ENCODE peak calls at places on chromosomes 3 and 15, in eight cellular contexts. One of them, this sample, is unnamed.

GRCh38 chr15:98728107-98728810 is 79.9 kb downstream of the IGF1R start:
- DNase-seq in GM13976: no peak
- DNase-seq in stomach: no peak
- DNase-seq in HTR-8/SVneo: no peak
- DNase-seq in breast epithelium: no peak
- DNase-seq in choroid plexus epithelial cell: no peak
- DNase-seq in WTC11: no peak
- DNase-seq in naive thymus-derived CD8-positive, alpha-beta T cell: no peak
- DNase-seq in this sample: no peak

GRCh38 chr3:155106059-155106458 is 25.9 kb downstream of the MME start:
- DNase-seq in stomach: no peak
- DNase-seq in HTR-8/SVneo: no peak
- DNase-seq in GM13976: no peak
- DNase-seq in choroid plexus epithelial cell: no peak
- DNase-seq in WTC11: no peak
- DNase-seq in naive thymus-derived CD8-positive, alpha-beta T cell: no peak
- DNase-seq in breast epithelium: no peak
- DNase-seq in this sample: no peak

GRCh38 chr3:192933779-192934456 is 16.3 kb upstream of the MB21D2 start:
- DNase-seq in choroid plexus epithelial cell: peak
- DNase-seq in naive thymus-derived CD8-positive, alpha-beta T cell: no peak
- DNase-seq in breast epithelium: no peak
- DNase-seq in GM13976: no peak
- DNase-seq in stomach: no peak
- DNase-seq in WTC11: no peak
- DNase-seq in HTR-8/SVneo: no peak
- DNase-seq in this sample: no peak

GRCh38 chr3:133038731-133039398 is 674 bp downstream of the TMEM108 start:
- DNase-seq in HTR-8/SVneo: no peak
- DNase-seq in naive thymus-derived CD8-positive, alpha-beta T cell: no peak
- DNase-seq in stomach: peak
- DNase-seq in breast epithelium: no peak
- DNase-seq in choroid plexus epithelial cell: peak
- DNase-seq in WTC11: peak
- DNase-seq in GM13976: peak
- DNase-seq in this sample: peak

GRCh38 chr3:195183071-195183776 is 87.7 kb downstream of the XXYLT1 start:
- DNase-seq in breast epithelium: no peak
- DNase-seq in WTC11: no peak
- DNase-seq in HTR-8/SVneo: no peak
- DNase-seq in GM13976: no peak
- DNase-seq in choroid plexus epithelial cell: no peak
- DNase-seq in naive thymus-derived CD8-positive, alpha-beta T cell: no peak
- DNase-seq in stomach: no peak
- DNase-seq in this sample: no peak

GRCh38 chr3:25870452-25870851 is 80.6 kb downstream of the OXSM start:
- DNase-seq in WTC11: no peak
- DNase-seq in breast epithelium: no peak
- DNase-seq in HTR-8/SVneo: no peak
- DNase-seq in naive thymus-derived CD8-positive, alpha-beta T cell: no peak
- DNase-seq in GM13976: no peak
- DNase-seq in stomach: no peak
- DNase-seq in choroid plexus epithelial cell: peak
- DNase-seq in this sample: no peak

GRCh38 chr15:52481915-52482314 is 46.8 kb downstream of the MYO5A start:
- DNase-seq in GM13976: peak
- DNase-seq in stomach: no peak
- DNase-seq in WTC11: no peak
- DNase-seq in breast epithelium: no peak
- DNase-seq in HTR-8/SVneo: no peak
- DNase-seq in choroid plexus epithelial cell: peak
- DNase-seq in naive thymus-derived CD8-positive, alpha-beta T cell: no peak
- DNase-seq in this sample: no peak

GRCh38 chr3:32551496-32551895 is 19.2 kb downstream of the DYNC1LI1 start:
- DNase-seq in breast epithelium: no peak
- DNase-seq in choroid plexus epithelial cell: no peak
- DNase-seq in stomach: no peak
- DNase-seq in HTR-8/SVneo: no peak
- DNase-seq in GM13976: no peak
- DNase-seq in WTC11: no peak
- DNase-seq in naive thymus-derived CD8-positive, alpha-beta T cell: no peak
- DNase-seq in this sample: no peak

GRCh38 chr3:40366203-40367162 is 20.5 kb upstream of the ENTPD3 start:
- DNase-seq in stomach: no peak
- DNase-seq in choroid plexus epithelial cell: peak
- DNase-seq in HTR-8/SVneo: no peak
- DNase-seq in naive thymus-derived CD8-positive, alpha-beta T cell: no peak
- DNase-seq in GM13976: no peak
- DNase-seq in breast epithelium: no peak
- DNase-seq in WTC11: no peak
- DNase-seq in this sample: no peak

GRCh38 chr3:141311496-141312358 is 56.6 kb upstream of the ZBTB38 start:
- DNase-seq in stomach: peak
- DNase-seq in WTC11: peak
- DNase-seq in naive thymus-derived CD8-positive, alpha-beta T cell: peak
- DNase-seq in choroid plexus epithelial cell: peak
- DNase-seq in GM13976: peak
- DNase-seq in HTR-8/SVneo: peak
- DNase-seq in breast epithelium: peak
- DNase-seq in this sample: peak

GRCh38 chr15:40873625-40874561 is at the start of gene RHOV:
- DNase-seq in breast epithelium: peak
- DNase-seq in WTC11: peak
- DNase-seq in choroid plexus epithelial cell: peak
- DNase-seq in naive thymus-derived CD8-positive, alpha-beta T cell: peak
- DNase-seq in GM13976: peak
- DNase-seq in HTR-8/SVneo: peak
- DNase-seq in stomach: peak
- DNase-seq in this sample: peak

This sample was measured in NCI-H146.